ENCODE peak calls at places on chromosomes 12 and 14, in eight cellular contexts. J, O, P, Z, I, D, T and A are unnamed samples. For H3K4me1, the result is how much of the 10 kb centered on the place peaks cover.

GRCh38 chr14:36591482-36591881 is 9.1 kb upstream of the NKX2-8 start:
- DNase-seq in J (no peak), O (no peak), P (no peak), Z (no peak), I (no peak), D (no peak), T (no peak), A (no peak)

GRCh38 chr12:53498235-53498630 is 1.0 kb downstream of the MAP3K12 start:
- DNase-seq in J (no peak), O (no peak), P (no peak), Z (no peak), I (no peak), D (no peak), T (no peak), A (no peak)

GRCh38 chr12:50218386-50218785 is 51.2 kb upstream of the CERS5 start:
- DNase-seq in J (peak), O (no peak), P (no peak), Z (no peak), I (no peak), D (no peak), T (no peak), A (no peak)

GRCh38 chr12:83042441-83043215 is 355.9 kb downstream of the TMTC2 start:
- DNase-seq in J (no peak), O (no peak), P (peak), Z (no peak), I (no peak), D (no peak), T (no peak), A (peak)

GRCh38 chr14:79515158-79515557 is 696.1 kb downstream of the DIO2 start:
- DNase-seq in J (no peak), O (no peak), P (no peak), Z (no peak), I (no peak), D (no peak), T (no peak), A (peak)

GRCh38 chr14:39228044-39228443 is 5.7 kb upstream of the MIA2 start:
- DNase-seq in J (no peak), O (no peak), P (no peak), Z (no peak), I (no peak), D (no peak), T (no peak), A (no peak)

GRCh38 chr12:122013792-122014590 is 7.7 kb upstream of the BCL7A start:
- DNase-seq in J (no peak), O (no peak), P (no peak), Z (no peak), I (no peak), D (no peak), T (no peak), A (no peak)

GRCh38 chr12:51118706-51119105 is 35.3 kb upstream of the CSRNP2 start:
- DNase-seq in J (peak), O (no peak), P (no peak), Z (no peak), I (no peak), D (no peak), T (no peak), A (no peak)

GRCh38 chr14:100104523-100105300 is 39.5 kb downstream of the EVL start:
- DNase-seq in J (no peak), O (no peak), P (peak), Z (no peak), I (peak), D (no peak), T (peak), A (no peak)

DNA sequence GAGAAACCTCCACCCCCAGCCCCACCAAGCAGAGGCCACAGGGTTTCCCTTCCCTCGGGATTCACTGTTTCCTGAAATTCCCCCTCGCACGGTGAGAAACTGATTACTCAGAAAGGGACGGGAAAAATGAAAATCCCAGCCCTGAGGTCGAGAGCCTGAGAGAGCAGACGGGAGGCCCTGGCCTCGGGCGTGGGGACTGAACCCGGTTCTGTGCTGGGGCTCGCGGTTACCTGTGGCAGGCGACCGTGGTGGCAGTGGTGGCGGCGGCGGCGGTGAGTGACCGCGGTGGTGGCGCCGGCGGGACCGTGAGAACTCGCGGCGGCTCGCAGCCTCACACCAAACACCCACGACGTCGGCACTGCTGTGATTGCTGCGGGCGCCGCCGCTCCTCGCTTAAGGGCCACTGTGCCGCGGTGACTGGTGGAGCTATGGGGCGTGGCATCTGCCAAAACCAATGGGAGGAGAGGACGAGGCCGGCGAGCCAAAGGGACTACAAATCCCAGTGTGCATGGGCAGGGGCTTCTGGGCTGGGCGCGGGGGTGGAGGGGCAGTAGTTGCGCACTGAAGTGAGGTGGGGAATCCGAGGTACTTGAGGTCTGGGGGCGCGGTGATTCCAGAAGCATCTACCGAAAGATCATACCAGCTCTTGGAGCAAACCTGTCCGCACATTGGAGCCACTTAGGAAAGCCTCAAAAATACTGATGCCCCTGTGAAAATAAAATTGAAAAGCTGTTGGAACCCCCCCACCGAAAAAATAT is at the start of gene LGMN:
- DNase-seq in J (peak), O (peak), P (peak), Z (peak), I (peak), D (peak), T (peak), A (peak)
- H3K4me1 ChIP-seq in J (under half), O (under half), P (under half), Z (half or more), I (under half), D (under half), T (under half), A (under half)

DNA sequence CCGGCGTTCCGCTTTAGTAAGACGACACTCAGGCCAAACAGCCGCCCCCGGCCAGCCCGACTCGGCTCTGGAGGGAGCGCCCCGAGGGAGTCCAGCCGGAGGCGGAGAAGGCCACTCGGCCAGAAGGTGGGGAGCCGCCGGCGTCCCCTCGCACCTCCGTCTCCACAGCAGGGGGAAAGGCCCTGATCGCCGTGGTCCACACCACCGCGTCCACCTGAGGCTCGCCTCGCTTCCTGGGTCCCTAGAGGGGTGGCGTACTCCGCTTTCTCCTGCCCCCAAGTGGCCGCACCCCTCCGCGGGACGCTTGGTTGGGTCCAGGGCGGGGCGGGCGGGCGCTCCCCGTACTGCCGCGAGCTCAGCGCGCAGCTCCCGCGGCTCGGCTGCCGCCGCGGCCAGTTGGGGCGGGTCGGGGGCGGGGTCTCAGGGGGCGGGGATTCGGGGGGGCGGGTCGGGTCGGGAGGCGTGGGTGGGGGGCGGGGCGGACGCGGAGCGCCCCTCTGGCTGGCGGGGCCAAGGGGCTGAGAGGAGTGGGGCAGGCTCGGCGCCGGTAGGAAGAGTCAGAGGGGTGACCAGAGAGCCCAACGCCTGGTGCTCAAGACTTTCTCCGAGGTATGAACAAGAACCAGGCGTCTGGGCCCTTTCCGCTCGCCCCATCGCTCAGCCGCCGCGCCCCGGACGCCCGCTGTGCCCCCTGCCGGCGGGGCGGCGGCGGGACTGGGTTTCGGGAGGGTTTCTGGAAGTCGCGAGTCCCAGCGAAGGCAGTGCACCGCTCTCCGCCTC is at the start of gene FRMD6:
- DNase-seq in J (peak), O (peak), P (peak), Z (peak), I (peak), D (peak), T (peak), A (peak)
- TF ChIP-seq POLR2A in J (peak), O (peak), P (peak), Z (peak), I (peak), D (peak), T (peak), A (peak)

GRCh38 chr12:64931981-64932380 is 107.5 kb downstream of the TBC1D30 start:
- DNase-seq in J (no peak), O (no peak), P (no peak), Z (no peak), I (no peak), D (no peak), T (no peak), A (no peak)

GRCh38 chr12:64938179-64938578 is 113.7 kb downstream of the TBC1D30 start:
- DNase-seq in J (no peak), O (no peak), P (no peak), Z (no peak), I (no peak), D (no peak), T (no peak), A (no peak)

GRCh38 chr12:64937466-64937865 is 113.0 kb downstream of the TBC1D30 start:
- DNase-seq in J (no peak), O (no peak), P (no peak), Z (no peak), I (no peak), D (no peak), T (no peak), A (no peak)
- H3K4me1 ChIP-seq in J (under half), O (under half), P (under half), Z (under half), I (under half), D (under half), T (under half), A (under half)

GRCh38 chr14:74638970-74639369 is 26.9 kb upstream of the LTBP2 start:
- DNase-seq in J (no peak), O (no peak), P (no peak), Z (no peak), I (no peak), D (no peak), T (no peak), A (no peak)
- TF ChIP-seq POLR2A in J (no peak), O (no peak), P (no peak), Z (no peak), I (no peak), D (no peak), T (no peak), A (no peak)

GRCh38 chr12:85299058-85299457 is 19.0 kb downstream of the ALX1 start:
- DNase-seq in J (no peak), O (no peak), P (no peak), Z (no peak), I (no peak), D (no peak), T (no peak), A (no peak)
- H3K4me1 ChIP-seq in J (under half), O (under half), P (under half), Z (under half), I (under half), D (under half), T (under half), A (under half)

GRCh38 chr12:116277393-116278258 is at the start of gene MED13L:
- DNase-seq in J (peak), O (peak), P (peak), Z (peak), I (peak), D (peak), T (peak), A (peak)
- TF ChIP-seq POLR2A in J (no peak), O (peak), P (no peak), Z (no peak), I (peak), D (no peak), T (no peak), A (peak)

GRCh38 chr12:19239616-19240234 is 110.2 kb downstream of the PLEKHA5 start:
- DNase-seq in J (no peak), O (no peak), P (no peak), Z (no peak), I (no peak), D (no peak), T (no peak), A (no peak)
- H3K4me1 ChIP-seq in J (under half), O (under half), P (under half), Z (under half), I (under half), D (under half), T (under half), A (half or more)